ENCODE peak calls at places on chromosomes 5 and 9, in ten cellular contexts. One of them, this sample, is unnamed.

GRCh38 chr9:98326402-98327248 is 71.2 kb upstream of the TBC1D2 start:
- DNase-seq in cardiac fibroblast: peak
- DNase-seq in ovary: no peak
- DNase-seq in adipocyte: no peak
- DNase-seq in head of caudate nucleus: no peak
- DNase-seq in A549: no peak
- DNase-seq in GM20000: no peak
- DNase-seq in EH: peak
- DNase-seq in CD8-positive, alpha-beta memory T cell: no peak
- DNase-seq in fibroblast of pulmonary artery: peak
- DNase-seq in this sample: no peak

GRCh38 chr5:163571755-163572154 is 66.3 kb downstream of the MAT2B start:
- DNase-seq in EH: peak
- DNase-seq in GM20000: no peak
- DNase-seq in fibroblast of pulmonary artery: peak
- DNase-seq in cardiac fibroblast: peak
- DNase-seq in ovary: peak
- DNase-seq in A549: no peak
- DNase-seq in adipocyte: peak
- DNase-seq in CD8-positive, alpha-beta memory T cell: no peak
- DNase-seq in head of caudate nucleus: no peak
- DNase-seq in this sample: no peak

GRCh38 chr5:180909782-180910181 is 10.8 kb downstream of the BTNL8 start:
- DNase-seq in GM20000: no peak
- DNase-seq in EH: no peak
- DNase-seq in A549: no peak
- DNase-seq in cardiac fibroblast: no peak
- DNase-seq in fibroblast of pulmonary artery: no peak
- DNase-seq in CD8-positive, alpha-beta memory T cell: no peak
- DNase-seq in ovary: no peak
- DNase-seq in adipocyte: no peak
- DNase-seq in head of caudate nucleus: no peak
- DNase-seq in this sample: no peak

GRCh38 chr5:164742025-164742424 is 1236.6 kb downstream of the MAT2B start:
- DNase-seq in CD8-positive, alpha-beta memory T cell: no peak
- DNase-seq in fibroblast of pulmonary artery: no peak
- DNase-seq in EH: no peak
- DNase-seq in ovary: no peak
- DNase-seq in A549: no peak
- DNase-seq in cardiac fibroblast: no peak
- DNase-seq in head of caudate nucleus: no peak
- DNase-seq in adipocyte: no peak
- DNase-seq in GM20000: peak
- DNase-seq in this sample: no peak

GRCh38 chr5:113507601-113508000 is 5.9 kb upstream of the YTHDC2 start:
- DNase-seq in fibroblast of pulmonary artery: no peak
- DNase-seq in head of caudate nucleus: no peak
- DNase-seq in GM20000: no peak
- DNase-seq in ovary: no peak
- DNase-seq in A549: no peak
- DNase-seq in CD8-positive, alpha-beta memory T cell: no peak
- DNase-seq in EH: no peak
- DNase-seq in adipocyte: no peak
- DNase-seq in cardiac fibroblast: no peak
- DNase-seq in this sample: no peak

GRCh38 chr5:68171101-68171558 is 44.4 kb upstream of the PIK3R1 start:
- DNase-seq in head of caudate nucleus: peak
- DNase-seq in adipocyte: peak
- DNase-seq in GM20000: no peak
- DNase-seq in fibroblast of pulmonary artery: peak
- DNase-seq in A549: no peak
- DNase-seq in ovary: peak
- DNase-seq in cardiac fibroblast: peak
- DNase-seq in CD8-positive, alpha-beta memory T cell: no peak
- DNase-seq in EH: peak
- DNase-seq in this sample: no peak

GRCh38 chr5:115815693-115816225 is 700 bp downstream of the CDO1 start:
- DNase-seq in GM20000: peak
- DNase-seq in CD8-positive, alpha-beta memory T cell: no peak
- DNase-seq in fibroblast of pulmonary artery: no peak
- DNase-seq in head of caudate nucleus: peak
- DNase-seq in ovary: no peak
- DNase-seq in A549: no peak
- DNase-seq in cardiac fibroblast: no peak
- DNase-seq in adipocyte: peak
- DNase-seq in EH: no peak
- DNase-seq in this sample: no peak

GRCh38 chr5:139708877-139709586 is 60.9 kb downstream of the CXXC5 start:
- DNase-seq in CD8-positive, alpha-beta memory T cell: no peak
- DNase-seq in A549: no peak
- DNase-seq in fibroblast of pulmonary artery: no peak
- DNase-seq in EH: peak
- DNase-seq in ovary: no peak
- DNase-seq in head of caudate nucleus: peak
- DNase-seq in adipocyte: peak
- DNase-seq in GM20000: peak
- DNase-seq in cardiac fibroblast: peak
- DNase-seq in this sample: no peak

GRCh38 chr9:136700309-136700708 is 12.1 kb upstream of the DIPK1B start:
- DNase-seq in EH: peak
- DNase-seq in fibroblast of pulmonary artery: no peak
- DNase-seq in head of caudate nucleus: no peak
- DNase-seq in CD8-positive, alpha-beta memory T cell: no peak
- DNase-seq in GM20000: no peak
- DNase-seq in cardiac fibroblast: peak
- DNase-seq in adipocyte: peak
- DNase-seq in ovary: no peak
- DNase-seq in A549: no peak
- DNase-seq in this sample: no peak

GRCh38 chr9:94919376-94920098 is 193.0 kb downstream of the AOPEP start:
- DNase-seq in CD8-positive, alpha-beta memory T cell: no peak
- DNase-seq in ovary: peak
- DNase-seq in fibroblast of pulmonary artery: peak
- DNase-seq in cardiac fibroblast: peak
- DNase-seq in EH: peak
- DNase-seq in adipocyte: peak
- DNase-seq in head of caudate nucleus: no peak
- DNase-seq in A549: no peak
- DNase-seq in GM20000: no peak
- DNase-seq in this sample: no peak

GRCh38 chr5:35073168-35073567 is 25.4 kb upstream of the AGXT2 start:
- DNase-seq in CD8-positive, alpha-beta memory T cell: no peak
- DNase-seq in GM20000: no peak
- DNase-seq in head of caudate nucleus: no peak
- DNase-seq in fibroblast of pulmonary artery: no peak
- DNase-seq in cardiac fibroblast: no peak
- DNase-seq in EH: no peak
- DNase-seq in adipocyte: no peak
- DNase-seq in ovary: no peak
- DNase-seq in A549: no peak
- DNase-seq in this sample: no peak

GRCh38 chr5:119022017-119022745 is 33.8 kb upstream of the DTWD2 start:
- DNase-seq in cardiac fibroblast: peak
- DNase-seq in fibroblast of pulmonary artery: peak
- DNase-seq in adipocyte: peak
- DNase-seq in ovary: no peak
- DNase-seq in CD8-positive, alpha-beta memory T cell: no peak
- DNase-seq in EH: peak
- DNase-seq in head of caudate nucleus: no peak
- DNase-seq in GM20000: peak
- DNase-seq in A549: peak
- DNase-seq in this sample: peak

GRCh38 chr9:28868224-28868623 is 1294.9 kb upstream of the C9orf72 start:
- DNase-seq in GM20000: no peak
- DNase-seq in cardiac fibroblast: no peak
- DNase-seq in adipocyte: no peak
- DNase-seq in fibroblast of pulmonary artery: no peak
- DNase-seq in A549: no peak
- DNase-seq in EH: no peak
- DNase-seq in ovary: no peak
- DNase-seq in head of caudate nucleus: no peak
- DNase-seq in CD8-positive, alpha-beta memory T cell: no peak
- DNase-seq in this sample: no peak

GRCh38 chr5:56094579-56095361 is 100.0 kb upstream of the IL6ST start:
- DNase-seq in cardiac fibroblast: no peak
- DNase-seq in head of caudate nucleus: no peak
- DNase-seq in GM20000: no peak
- DNase-seq in CD8-positive, alpha-beta memory T cell: no peak
- DNase-seq in EH: no peak
- DNase-seq in A549: no peak
- DNase-seq in ovary: no peak
- DNase-seq in fibroblast of pulmonary artery: no peak
- DNase-seq in adipocyte: no peak
- DNase-seq in this sample: no peak

GRCh38 chr9:71762900-71763653 is 5.2 kb downstream of the CEMIP2 start:
- DNase-seq in cardiac fibroblast: peak
- DNase-seq in adipocyte: peak
- DNase-seq in A549: peak
- DNase-seq in CD8-positive, alpha-beta memory T cell: no peak
- DNase-seq in EH: peak
- DNase-seq in fibroblast of pulmonary artery: peak
- DNase-seq in ovary: no peak
- DNase-seq in GM20000: no peak
- DNase-seq in head of caudate nucleus: no peak
- DNase-seq in this sample: no peak

This sample was measured in T-helper 1 cell.